ENCODE peak calls at places on chromosomes 6 and 20, in nine cellular contexts. D, N, F, V, S, Z, O, L and Y are unnamed samples.
A peak's percentile ranks its signal among the peaks of the same experiment; 100 is the strongest.

GRCh38 chr6:150236544-150236943 is 93.7 kb downstream of the PPP1R14C start:
- DNase-seq in D (no peak), N (no peak), F (no peak), V (no peak), S (no peak), Z (peak; percentile 26), O (no peak), L (no peak), Y (no peak)

GRCh38 chr20:36653456-36653855 is 7.5 kb upstream of the SLA2 start:
- DNase-seq in D (no peak), N (no peak), F (no peak), V (no peak), S (no peak), Z (no peak), O (no peak), L (no peak), Y (peak; percentile 77)

GRCh38 chr6:134873500-134874388 is 76.2 kb downstream of the ALDH8A1 start:
- DNase-seq in D (no peak), N (no peak), F (no peak), V (no peak), S (no peak), Z (no peak), O (no peak), L (no peak), Y (no peak)

GRCh38 chr6:32622545-32623401 is 14.4 kb upstream of the HLA-DQA1 start:
- DNase-seq in D (peak; percentile 13), N (no peak), F (peak; percentile 52), V (peak; percentile 35), S (no peak), Z (no peak), O (peak; percentile 31), L (no peak), Y (no peak)

GRCh38 chr6:8177721-8178120 is 75.4 kb upstream of the EEF1E1 start:
- DNase-seq in D (no peak), N (no peak), F (peak; percentile 3), V (no peak), S (no peak), Z (no peak), O (no peak), L (no peak), Y (no peak)

GRCh38 chr6:23308166-23308565 is 738.8 kb downstream of the HDGFL1 start:
- DNase-seq in D (no peak), N (no peak), F (peak; percentile 70), V (no peak), S (no peak), Z (no peak), O (no peak), L (no peak), Y (no peak)

GRCh38 chr6:125271486-125272159 is 30.1 kb downstream of the HDDC2 start:
- DNase-seq in D (no peak), N (no peak), F (no peak), V (no peak), S (no peak), Z (no peak), O (no peak), L (no peak), Y (no peak)

GRCh38 chr6:148857817-148858390 is 111.1 kb downstream of the UST start:
- DNase-seq in D (no peak), N (peak; percentile 91), F (peak; percentile 94), V (no peak), S (no peak), Z (no peak), O (no peak), L (no peak), Y (no peak)

DNA sequence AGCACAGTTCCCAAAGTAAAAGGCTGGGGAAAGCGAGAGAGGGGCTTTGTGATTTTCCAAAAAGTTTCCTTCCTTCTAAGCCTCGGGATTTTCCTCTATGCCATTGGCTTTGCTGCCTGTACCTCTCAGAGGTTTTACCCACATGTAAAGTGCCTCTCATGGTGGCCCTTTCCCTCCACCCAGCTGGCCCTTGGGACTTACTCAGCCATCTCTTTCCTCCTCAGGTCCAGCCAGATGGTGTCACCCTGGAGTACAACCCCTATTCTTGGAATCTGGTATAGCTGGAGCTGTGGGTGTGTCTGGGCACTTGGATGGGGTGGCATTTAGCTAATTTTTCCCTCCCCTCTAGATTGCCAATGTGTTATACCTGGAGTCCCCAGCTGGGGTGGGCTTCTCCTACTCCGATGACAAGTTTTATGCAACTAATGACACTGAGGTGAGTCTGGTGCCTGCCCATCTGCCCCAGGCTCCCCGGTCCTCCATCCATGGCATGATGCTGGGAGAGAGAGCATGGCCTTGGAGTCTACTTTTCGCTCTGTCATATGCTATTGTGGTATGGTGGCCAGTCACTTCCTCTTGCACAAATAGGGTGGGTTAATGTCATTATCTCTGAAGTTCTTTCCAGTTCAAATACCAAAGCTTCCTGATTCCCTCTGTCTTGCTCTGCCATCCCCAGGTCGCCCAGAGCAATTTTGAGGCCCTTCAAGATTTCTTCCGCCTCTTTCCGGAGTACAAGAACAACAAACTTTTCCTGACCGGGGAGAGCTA is 1.1 kb downstream of the CTSA start:
- DNase-seq in D (no peak), N (no peak), F (peak; percentile 45), V (peak; percentile 42), S (no peak), Z (no peak), O (no peak), L (peak; percentile 81), Y (no peak)
- TF ChIP-seq CTCF in D (no peak), N (peak; percentile 13), F (peak; percentile 12), V (peak; percentile 28), S (peak; percentile 29), Z (no peak), O (peak; percentile 12), L (no peak), Y (no peak)

GRCh38 chr20:38935285-38935684 is 9.1 kb downstream of the FAM83D start:
- DNase-seq in D (no peak), N (no peak), F (peak; percentile 30), V (peak; percentile 53), S (no peak), Z (no peak), O (no peak), L (peak; percentile 51), Y (no peak)
- TF ChIP-seq CTCF in D (no peak), N (peak; percentile 14), F (no peak), V (peak; percentile 29), S (peak; percentile 45), Z (no peak), O (no peak), L (peak; percentile 44), Y (no peak)

GRCh38 chr6:111157412-111157811 is 70.1 kb downstream of the SLC16A10 start:
- DNase-seq in D (no peak), N (no peak), F (no peak), V (no peak), S (no peak), Z (no peak), O (no peak), L (no peak), Y (no peak)
- TF ChIP-seq CTCF in D (no peak), N (no peak), F (no peak), V (no peak), S (no peak), Z (no peak), O (no peak), L (no peak), Y (no peak)

GRCh38 chr6:98764378-98764911 is 69.9 kb upstream of the POU3F2 start:
- DNase-seq in D (no peak), N (no peak), F (no peak), V (peak; percentile 0), S (no peak), Z (no peak), O (no peak), L (no peak), Y (no peak)

GRCh38 chr6:98775205-98775604 is 59.2 kb upstream of the POU3F2 start:
- DNase-seq in D (no peak), N (no peak), F (no peak), V (no peak), S (no peak), Z (no peak), O (no peak), L (no peak), Y (no peak)

GRCh38 chr6:98769546-98769945 is 64.8 kb upstream of the POU3F2 start:
- DNase-seq in D (no peak), N (no peak), F (peak; percentile 54), V (peak; percentile 18), S (peak; percentile 40), Z (no peak), O (no peak), L (peak; percentile 1), Y (no peak)
- TF ChIP-seq CTCF in D (peak; percentile 26), N (peak; percentile 18), F (peak; percentile 46), V (peak; percentile 7), S (peak; percentile 50), Z (no peak), O (peak; percentile 16), L (no peak), Y (no peak)

DNA sequence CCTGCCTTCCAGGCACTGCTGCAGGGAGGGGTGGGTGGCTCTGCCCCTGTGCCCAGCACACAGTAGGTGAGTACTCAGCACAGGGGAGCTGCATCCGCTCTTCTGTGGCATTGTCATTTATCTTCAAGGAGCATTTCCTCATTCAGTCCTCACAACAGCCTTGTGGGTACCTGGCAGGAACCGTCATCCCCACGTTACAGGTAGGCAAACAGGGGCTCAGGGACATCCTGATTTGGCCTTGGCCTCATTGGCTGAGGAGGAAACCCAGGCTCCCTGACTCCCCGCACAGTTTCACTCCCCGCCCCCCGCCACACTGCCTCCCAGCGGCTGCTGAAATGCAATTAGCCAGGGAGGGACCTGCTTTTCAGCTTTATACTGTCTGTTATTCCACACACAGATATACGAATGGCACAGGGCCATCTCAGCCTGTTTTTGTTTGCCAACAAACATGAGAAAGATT is 24.3 kb upstream of the PNPLA1 start:
- DNase-seq in D (no peak), N (no peak), F (no peak), V (no peak), S (no peak), Z (no peak), O (no peak), L (no peak), Y (no peak)
- TF ChIP-seq CTCF in D (no peak), N (peak; percentile 9), F (peak; percentile 16), V (peak; percentile 16), S (no peak), Z (no peak), O (peak; percentile 72), L (no peak), Y (no peak)